ENCODE peak calls at places on chromosomes 1 and 21, in eight cellular contexts. F, S, Y, J, X, V, R and K are unnamed samples.

GRCh38 chr1:167739752-167740151 is 18.0 kb downstream of the MPZL1 start:
- DNase-seq in J (no peak), Y (no peak), R (no peak), V (no peak), S (no peak), X (no peak), F (no peak), K (no peak)

GRCh38 chr1:83693409-83694126 is 305.4 kb downstream of the TTLL7 start:
- DNase-seq in X (peak), F (no peak), Y (no peak), S (no peak), J (peak), R (no peak), V (no peak), K (no peak)

GRCh38 chr1:67791261-67791660 is 42.0 kb downstream of the GNG12 start:
- DNase-seq in F (no peak), X (no peak), S (no peak), J (no peak), R (no peak), Y (no peak), V (no peak), K (no peak)

GRCh38 chr1:34053660-34054059 is 111.4 kb downstream of the CSMD2 start:
- DNase-seq in V (no peak), J (peak), F (no peak), R (no peak), Y (no peak), S (no peak), X (no peak), K (no peak)

GRCh38 chr1:17189632-17190525 is 15.0 kb upstream of the PADI1 start:
- DNase-seq in S (peak), F (no peak), Y (no peak), V (peak), J (no peak), R (peak), X (peak), K (no peak)

GRCh38 chr21:36696640-36697472 is 2.1 kb upstream of the SIM2 start:
- DNase-seq in R (no peak), Y (no peak), F (no peak), S (no peak), V (no peak), X (no peak), J (no peak), K (peak)

GRCh38 chr1:27361553-27361952 is 5.2 kb downstream of the MAP3K6 start:
- DNase-seq in X (no peak), J (no peak), Y (no peak), F (no peak), R (no peak), S (no peak), V (no peak), K (no peak)

GRCh38 chr1:29640428-29640785 is 404.1 kb downstream of the PTPRU start:
- DNase-seq in R (no peak), J (no peak), F (no peak), V (peak), X (no peak), S (no peak), Y (no peak), K (no peak)

GRCh38 chr21:42025392-42026071 is 15.4 kb upstream of the ZBTB21 start:
- DNase-seq in R (peak), V (no peak), F (no peak), S (no peak), J (no peak), Y (no peak), X (peak), K (peak)

GRCh38 chr1:151065089-151065645 is 5.0 kb downstream of the MLLT11 start:
- DNase-seq in X (no peak), V (no peak), S (no peak), R (no peak), J (no peak), F (no peak), Y (no peak), K (no peak)

GRCh38 chr1:236489710-236490377 is 33.9 kb upstream of the LGALS8 start:
- DNase-seq in J (peak), F (no peak), X (peak), Y (no peak), R (peak), S (peak), V (no peak), K (no peak)

GRCh38 chr1:173445164-173445563 is 32.0 kb upstream of the PRDX6 start:
- DNase-seq in J (no peak), V (no peak), S (no peak), Y (no peak), F (no peak), R (no peak), X (no peak), K (no peak)

GRCh38 chr21:25862596-25862995 is 127.8 kb downstream of the GABPA start:
- DNase-seq in R (peak), F (no peak), J (no peak), V (no peak), Y (no peak), X (peak), S (peak), K (no peak)

GRCh38 chr1:153800516-153800915 is 25.3 kb downstream of the SLC27A3 start:
- DNase-seq in S (no peak), Y (no peak), J (no peak), R (no peak), X (no peak), V (peak), F (no peak), K (no peak)

GRCh38 chr1:56798053-56798471 is 21.1 kb downstream of the FYB2 start:
- DNase-seq in V (no peak), F (no peak), X (peak), R (peak), S (no peak), J (peak), Y (no peak), K (no peak)

GRCh38 chr1:241934181-241934815 is 23.3 kb upstream of the BECN2 start:
- DNase-seq in J (peak), X (no peak), R (peak), Y (no peak), F (no peak), S (no peak), V (no peak), K (no peak)

GRCh38 chr1:86449103-86449502 is 19.6 kb upstream of the CLCA1 start:
- DNase-seq in J (no peak), V (no peak), F (no peak), X (no peak), S (no peak), Y (no peak), R (no peak), K (no peak)

GRCh38 chr21:36730291-36731281 is 31.7 kb downstream of the SIM2 start:
- DNase-seq in Y (no peak), J (no peak), X (no peak), F (no peak), S (no peak), V (peak), R (no peak), K (no peak)

GRCh38 chr1:23620605-23621004 is 61.3 kb upstream of the ID3 start:
- DNase-seq in S (no peak), Y (no peak), X (no peak), J (no peak), R (no peak), F (no peak), V (no peak), K (no peak)

GRCh38 chr1:77273891-77274290 is 7.9 kb upstream of the AK5 start:
- DNase-seq in X (peak), V (no peak), Y (no peak), S (no peak), J (no peak), R (no peak), F (no peak), K (no peak)

GRCh38 chr1:225768662-225769426 is 8.8 kb upstream of the SRP9 start:
- DNase-seq in X (no peak), J (no peak), Y (no peak), R (no peak), F (no peak), V (peak), S (no peak), K (no peak)

GRCh38 chr1:117810553-117810952 is 118.9 kb downstream of the GDAP2 start:
- DNase-seq in R (no peak), V (no peak), X (no peak), F (no peak), J (no peak), S (no peak), Y (no peak), K (no peak)

GRCh38 chr1:11562664-11563063 is 83.7 kb downstream of the DISP3 start:
- DNase-seq in V (no peak), Y (no peak), S (no peak), F (no peak), X (no peak), R (no peak), J (no peak), K (no peak)

GRCh38 chr1:15559189-15559815 is 25.5 kb downstream of the AGMAT start:
- DNase-seq in J (no peak), S (no peak), F (no peak), X (no peak), Y (no peak), R (no peak), V (peak), K (no peak)

GRCh38 chr1:219324629-219325367 is 151.1 kb downstream of the LYPLAL1 start:
- DNase-seq in V (no peak), F (no peak), Y (no peak), X (peak), S (peak), J (no peak), R (peak), K (no peak)

GRCh38 chr1:6577831-6578525 is 1.8 kb upstream of the ZBTB48 start:
- DNase-seq in F (no peak), R (no peak), J (no peak), X (no peak), S (no peak), V (no peak), Y (no peak), K (no peak)

GRCh38 chr1:27605796-27606707 is 2.1 kb upstream of the AHDC1 start:
- DNase-seq in R (peak), S (no peak), F (peak), Y (no peak), X (peak), J (peak), V (no peak), K (no peak)

GRCh38 chr1:230681599-230681998 is 32.3 kb downstream of the AGT start:
- DNase-seq in R (peak), V (no peak), S (peak), Y (no peak), F (no peak), X (peak), J (no peak), K (no peak)

GRCh38 chr1:3365519-3366158 is 88.8 kb upstream of the ARHGEF16 start:
- DNase-seq in V (no peak), S (no peak), X (no peak), F (no peak), R (no peak), Y (no peak), J (no peak), K (no peak)

GRCh38 chr1:174297351-174297750 is 138.0 kb downstream of the RABGAP1L start:
- DNase-seq in F (no peak), J (no peak), R (no peak), Y (no peak), V (no peak), S (no peak), X (no peak), K (no peak)

GRCh38 chr1:56097713-56098112 is 481.6 kb downstream of the PLPP3 start:
- DNase-seq in J (no peak), R (no peak), V (no peak), Y (no peak), X (no peak), S (no peak), F (no peak), K (no peak)

GRCh38 chr21:45949928-45950739 is 31.4 kb upstream of the COL6A1 start:
- DNase-seq in S (no peak), Y (no peak), J (no peak), V (peak), X (no peak), R (no peak), F (no peak), K (no peak)

GRCh38 chr1:113456967-113457366 is 66.7 kb downstream of the MAGI3 start:
- DNase-seq in S (peak), X (peak), F (no peak), J (peak), Y (no peak), R (peak), V (no peak), K (peak)

GRCh38 chr1:169484683-169485426 is 889 bp downstream of the SLC19A2 start:
- DNase-seq in S (peak), F (no peak), J (peak), R (peak), Y (no peak), V (peak), X (peak), K (peak)

GRCh38 chr21:38486705-38487104 is 11.6 kb downstream of the ERG start:
- DNase-seq in R (no peak), F (no peak), X (no peak), Y (no peak), J (no peak), V (no peak), S (no peak), K (no peak)

GRCh38 chr21:45363921-45364463 is 41.0 kb upstream of the COL18A1 start:
- DNase-seq in F (peak), J (peak), V (peak), X (peak), Y (no peak), S (peak), R (peak), K (peak)

GRCh38 chr1:197841828-197842573 is 60.4 kb upstream of the C1orf53 start:
- DNase-seq in R (peak), X (peak), V (no peak), F (no peak), J (no peak), S (no peak), Y (no peak), K (no peak)

GRCh38 chr1:174957829-174958228 is 41.9 kb upstream of the CACYBP start:
- DNase-seq in V (no peak), J (no peak), R (no peak), S (no peak), Y (no peak), X (no peak), F (no peak), K (no peak)